ENCODE peak calls at places on chromosome 1, in five cellular contexts. S is HepG2, O is K562, X is GM12878, B is H1. P is an unnamed sample.
A peak's percentile ranks its signal among the peaks of the same experiment; 100 is the strongest.

GRCh38 chr1:225451840-225452515 is 24.1 kb upstream of the LBR start:
- DNase-seq in S (no peak), O (no peak), X (no peak), B (no peak), P (no peak)

GRCh38 chr1:45050931-45051748 is 39.1 kb downstream of the UROD start:
- DNase-seq in S (no peak), O (no peak), X (no peak), B (no peak), P (no peak)

GRCh38 chr1:115246526-115246925 is 91.5 kb downstream of the NGF start:
- DNase-seq in S (no peak), O (no peak), X (no peak), B (no peak), P (no peak)

GRCh38 chr1:165235777-165236285 is 120.7 kb downstream of the LMX1A start:
- DNase-seq in S (no peak), O (no peak), X (no peak), B (no peak), P (no peak)

GRCh38 chr1:29465755-29466154 is 229.4 kb downstream of the PTPRU start:
- DNase-seq in S (peak; percentile 33), O (peak; percentile 34), X (no peak), B (no peak), P (no peak)

GRCh38 chr1:174039069-174039468 is 16.9 kb upstream of the RC3H1 start:
- DNase-seq in S (no peak), O (no peak), X (no peak), B (no peak), P (no peak)

GRCh38 chr1:45750298-45751038 is at the start of gene IPP:
- DNase-seq in S (peak; percentile 95), O (peak; percentile 99), X (peak; percentile 90), B (peak; percentile 87), P (peak; percentile 94)

GRCh38 chr1:204398197-204399125 is 13.2 kb downstream of the PPP1R15B start:
- DNase-seq in S (peak; percentile 94), O (peak; percentile 94), X (no peak), B (peak; percentile 74), P (peak; percentile 82)

GRCh38 chr1:40392206-40392605 is 18.7 kb downstream of the SMAP2 start:
- DNase-seq in S (no peak), O (no peak), X (no peak), B (no peak), P (no peak)

GRCh38 chr1:212514782-212515181 is 82.1 kb downstream of the NENF start:
- DNase-seq in S (no peak), O (no peak), X (no peak), B (no peak), P (no peak)

GRCh38 chr1:55257958-55258357 is 42.8 kb upstream of the USP24 start:
- DNase-seq in S (no peak), O (no peak), X (peak; percentile 45), B (no peak), P (no peak)

GRCh38 chr1:161017756-161018630 is 3.0 kb downstream of the F11R start:
- DNase-seq in S (no peak), O (no peak), X (no peak), B (no peak), P (no peak)

GRCh38 chr1:24417681-24418080 is 2.1 kb downstream of the NIPAL3 start:
- DNase-seq in S (no peak), O (no peak), X (no peak), B (no peak), P (no peak)

GRCh38 chr1:178310685-178311105 is 186.1 kb downstream of the CLEC20A start:
- DNase-seq in S (peak; percentile 77), O (peak; percentile 58), X (peak; percentile 20), B (no peak), P (peak; percentile 64)

GRCh38 chr1:1003618-1004419 is 3.9 kb upstream of the HES4 start:
- DNase-seq in S (no peak), O (no peak), X (no peak), B (no peak), P (no peak)

GRCh38 chr1:53176452-53177344 is 19.9 kb upstream of the CPT2 start:
- DNase-seq in S (no peak), O (no peak), X (no peak), B (no peak), P (no peak)

GRCh38 chr1:117710710-117711109 is 104.9 kb downstream of the TENT5C start:
- DNase-seq in S (no peak), O (peak; percentile 51), X (no peak), B (no peak), P (no peak)

GRCh38 chr1:241838831-241839365 is 9.1 kb upstream of the EXO1 start:
- DNase-seq in S (no peak), O (no peak), X (no peak), B (no peak), P (no peak)

GRCh38 chr1:118914379-118915161 is 73.6 kb downstream of the TBX15 start:
- DNase-seq in S (peak; percentile 87), O (no peak), X (peak; percentile 45), B (no peak), P (no peak)

GRCh38 chr1:243850013-243850367 is at the start of gene AKT3:
- DNase-seq in S (no peak), O (no peak), X (no peak), B (no peak), P (no peak)

GRCh38 chr1:231059566-231060193 is 19.6 kb upstream of the FAM89A start:
- DNase-seq in S (no peak), O (no peak), X (no peak), B (no peak), P (no peak)

GRCh38 chr1:201404016-201404598 is 5.0 kb upstream of the LAD1 start:
- DNase-seq in S (no peak), O (no peak), X (peak; percentile 47), B (no peak), P (no peak)

GRCh38 chr1:201405484-201405831 is 6.3 kb upstream of the LAD1 start:
- DNase-seq in S (peak; percentile 77), O (no peak), X (peak; percentile 49), B (no peak), P (no peak)

GRCh38 chr1:201403359-201403758 is 4.2 kb upstream of the LAD1 start:
- DNase-seq in S (no peak), O (no peak), X (no peak), B (no peak), P (no peak)

GRCh38 chr1:201406831-201407406 is 7.8 kb upstream of the LAD1 start:
- DNase-seq in S (peak; percentile 44), O (no peak), X (peak; percentile 69), B (no peak), P (no peak)

GRCh38 chr1:201404722-201405483 is 5.8 kb upstream of the LAD1 start:
- DNase-seq in S (no peak), O (no peak), X (no peak), B (no peak), P (no peak)
- TF ChIP-seq ATF3 in S (no peak), O (no peak), X (no peak), B (no peak), P (no peak)

GRCh38 chr1:201561195-201561564 is 22.3 kb downstream of the NAV1 start:
- DNase-seq in S (no peak), O (no peak), X (no peak), B (no peak), P (no peak)
- H3K79me2 ChIP-seq in S (no peaks in the 10 kb centered on the region), O (no peaks in the 10 kb centered on the region), X (no peaks in the 10 kb centered on the region), B (no peaks in the 10 kb centered on the region), P (no peaks in the 10 kb centered on the region)

GRCh38 chr1:6948416-6948815 is 163.2 kb downstream of the CAMTA1 start:
- DNase-seq in S (no peak), O (no peak), X (no peak), B (no peak), P (no peak)

GRCh38 chr1:6951536-6951935 is 166.3 kb downstream of the CAMTA1 start:
- DNase-seq in S (no peak), O (no peak), X (no peak), B (no peak), P (no peak)

GRCh38 chr1:6949991-6950765 is 164.9 kb downstream of the CAMTA1 start:
- DNase-seq in S (no peak), O (no peak), X (no peak), B (no peak), P (no peak)

GRCh38 chr1:6947952-6948351 is 162.7 kb downstream of the CAMTA1 start:
- DNase-seq in S (no peak), O (no peak), X (no peak), B (no peak), P (no peak)

GRCh38 chr1:6948861-6949260 is 163.6 kb downstream of the CAMTA1 start:
- DNase-seq in S (no peak), O (no peak), X (no peak), B (no peak), P (no peak)
- TF ChIP-seq RAD21 in S (no peak), O (no peak), X (no peak), B (no peak), P (no peak)

DNA sequence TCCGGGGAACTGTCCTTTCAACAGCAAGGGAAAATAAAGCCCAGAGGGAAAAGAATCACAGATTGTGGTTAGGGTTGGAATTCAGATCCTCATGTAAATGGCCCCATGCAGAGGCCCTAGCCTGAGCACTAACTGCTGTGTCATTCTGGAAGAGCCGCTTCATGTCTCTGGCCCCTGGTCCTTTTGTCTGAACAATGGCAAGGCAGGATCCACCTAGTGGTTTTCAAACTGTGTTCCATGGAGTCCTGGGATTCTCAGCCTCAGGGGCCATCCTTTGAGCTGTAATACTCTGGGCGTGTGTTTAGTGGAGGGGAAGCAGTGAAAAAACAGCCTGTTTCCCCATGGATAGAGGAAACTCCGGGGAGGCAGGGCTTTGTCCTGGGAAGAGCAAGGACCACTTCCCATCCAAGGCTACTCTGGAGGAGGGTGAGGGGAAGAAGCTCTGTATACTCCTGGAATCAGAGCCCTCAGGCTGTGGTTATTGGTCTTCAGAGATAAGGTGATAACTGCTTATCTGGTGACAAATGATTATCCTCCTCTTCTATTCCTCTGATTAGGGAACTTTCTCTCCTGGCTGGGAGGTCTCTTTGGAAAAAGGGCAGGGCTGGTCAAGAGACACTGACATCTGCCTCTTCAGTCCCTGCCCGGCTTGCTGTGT is 19.2 kb downstream of the PAX7 start:
- DNase-seq in S (no peak), O (no peak), X (no peak), B (no peak), P (no peak)
- TF ChIP-seq ATF3 in S (no peak), O (no peak), X (no peak), B (no peak), P (no peak)

GRCh38 chr1:15945832-15946448 is 30.0 kb downstream of the ZBTB17 start:
- DNase-seq in S (no peak), O (no peak), X (no peak), B (no peak), P (no peak)
- H3K79me2 ChIP-seq in S (no peaks in the 10 kb centered on the region), O (peaks cover 39% of the 10 kb centered on the region), X (peaks cover 15% of the 10 kb centered on the region), B (no peaks in the 10 kb centered on the region), P (peaks cover 17% of the 10 kb centered on the region)

DNA sequence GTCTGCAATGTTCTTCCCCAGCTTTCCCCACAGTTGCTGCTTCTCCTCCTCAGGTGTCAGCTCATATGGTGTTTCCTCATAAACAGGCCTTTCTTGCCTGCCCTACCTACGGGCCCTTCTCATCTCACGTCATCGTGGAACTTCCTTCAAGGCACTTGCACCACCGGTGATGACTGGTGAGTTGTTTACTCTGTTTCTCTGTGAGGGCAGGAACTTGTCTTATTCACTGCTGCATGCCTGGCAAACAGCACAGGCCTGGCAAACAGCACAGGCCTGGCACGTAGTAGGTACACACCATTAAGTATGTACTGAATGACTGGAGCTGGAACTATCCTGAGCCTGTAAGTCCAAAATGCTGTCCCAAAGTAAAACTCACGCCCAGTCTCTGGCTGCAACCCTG is 25.8 kb downstream of the STK40 start:
- DNase-seq in S (no peak), O (no peak), X (no peak), B (no peak), P (no peak)
- TF ChIP-seq RAD21 in S (no peak), O (no peak), X (no peak), B (no peak), P (no peak)